ENCODE peak calls at places on chromosomes 4 and X, in eight cellular contexts. O, X, D, F, C, L, B and Y are unnamed samples.

GRCh38 chr4:25814323-25814722 is 48.5 kb downstream of the SEL1L3 start:
- DNase-seq in O (peak; percentile 19), X (no peak), D (peak; percentile 1), F (peak; percentile 72), C (no peak), L (no peak), B (no peak), Y (peak; percentile 17)

GRCh38 chrX:13223868-13224555 is 95.8 kb downstream of the ATXN3L start:
- DNase-seq in O (peak; percentile 96), X (no peak), D (peak; percentile 54), F (peak; percentile 90), C (no peak), L (no peak), B (no peak), Y (peak; percentile 85)

GRCh38 chrX:69182818-69183375 is 17.6 kb upstream of the PJA1 start:
- DNase-seq in O (no peak), X (no peak), D (no peak), F (no peak), C (no peak), L (no peak), B (no peak), Y (no peak)

GRCh38 chrX:70455366-70456202 is 10.9 kb downstream of the DLG3 start:
- DNase-seq in O (peak; percentile 17), X (peak; percentile 64), D (peak; percentile 5), F (no peak), C (no peak), L (no peak), B (no peak), Y (no peak)

GRCh38 chr4:24489870-24490269 is 94.5 kb downstream of the DHX15 start:
- DNase-seq in O (no peak), X (no peak), D (no peak), F (no peak), C (no peak), L (no peak), B (no peak), Y (no peak)

GRCh38 chr4:4605849-4606248 is 64.0 kb upstream of the STX18 start:
- DNase-seq in O (no peak), X (no peak), D (no peak), F (no peak), C (no peak), L (no peak), B (no peak), Y (no peak)

GRCh38 chr4:3834186-3834920 is 68.2 kb downstream of the ADRA2C start:
- DNase-seq in O (no peak), X (peak; percentile 5), D (no peak), F (no peak), C (no peak), L (no peak), B (no peak), Y (no peak)

GRCh38 chrX:3815896-3816664 is 102.6 kb upstream of the PRKX start:
- DNase-seq in O (no peak), X (peak; percentile 69), D (peak; percentile 37), F (peak; percentile 42), C (no peak), L (no peak), B (no peak), Y (peak; percentile 42)

GRCh38 chrX:140434347-140434746 is 70.5 kb downstream of the SOX3 start:
- DNase-seq in O (no peak), X (no peak), D (no peak), F (no peak), C (no peak), L (no peak), B (no peak), Y (no peak)

GRCh38 chr4:75007891-75008290 is 75.0 kb downstream of the PARM1 start:
- DNase-seq in O (no peak), X (no peak), D (no peak), F (no peak), C (no peak), L (no peak), B (no peak), Y (no peak)

GRCh38 chr4:845836-846251 is 19.9 kb upstream of the CPLX1 start:
- DNase-seq in O (no peak), X (no peak), D (no peak), F (no peak), C (no peak), L (no peak), B (no peak), Y (no peak)

GRCh38 chr4:73856518-73856917 is 3.4 kb downstream of the PF4V1 start:
- DNase-seq in O (peak; percentile 95), X (no peak), D (no peak), F (peak; percentile 83), C (no peak), L (no peak), B (no peak), Y (peak; percentile 40)

GRCh38 chr4:24475756-24476155 is 108.6 kb downstream of the DHX15 start:
- DNase-seq in O (no peak), X (no peak), D (no peak), F (no peak), C (no peak), L (no peak), B (no peak), Y (no peak)

GRCh38 chrX:119573840-119574393 is 446 bp upstream of the UBE2A start:
- DNase-seq in O (peak; percentile 26), X (no peak), D (no peak), F (peak; percentile 51), C (no peak), L (no peak), B (no peak), Y (peak; percentile 44)

GRCh38 chrX:69948398-69948797 is 101.3 kb downstream of the AWAT2 start:
- DNase-seq in O (no peak), X (no peak), D (no peak), F (no peak), C (no peak), L (no peak), B (no peak), Y (no peak)

GRCh38 chr4:92304636-92305035 is 870 bp downstream of the GRID2 start:
- DNase-seq in O (no peak), X (no peak), D (no peak), F (peak; percentile 16), C (no peak), L (no peak), B (no peak), Y (no peak)

GRCh38 chr4:163542275-163542674 is 47.8 kb downstream of the TMA16 start:
- DNase-seq in O (peak; percentile 76), X (no peak), D (no peak), F (peak; percentile 52), C (no peak), L (no peak), B (no peak), Y (no peak)

GRCh38 chr4:184417802-184418511 is 56.4 kb downstream of the IRF2 start:
- DNase-seq in O (peak; percentile 84), X (no peak), D (peak; percentile 70), F (peak; percentile 86), C (peak; percentile 31), L (no peak), B (peak; percentile 47), Y (peak; percentile 60)

GRCh38 chr4:53477666-53478065 is 100.2 kb downstream of the FIP1L1 start:
- DNase-seq in O (no peak), X (no peak), D (no peak), F (no peak), C (no peak), L (no peak), B (no peak), Y (no peak)

GRCh38 chrX:87664381-87664780 is 146.8 kb downstream of the KLHL4 start:
- DNase-seq in O (peak; percentile 13), X (no peak), D (peak; percentile 2), F (peak; percentile 39), C (peak; percentile 59), L (no peak), B (no peak), Y (peak; percentile 2)

GRCh38 chr4:178165251-178165650 is 723.0 kb upstream of the AGA start:
- DNase-seq in O (peak; percentile 9), X (no peak), D (no peak), F (no peak), C (no peak), L (no peak), B (no peak), Y (no peak)